ENCODE peak calls at places on chromosomes 16 and 17, in four cellular contexts. One of them, this sample, is unnamed.
A peak's percentile ranks its signal among the peaks of the same experiment; 100 is the strongest.

GRCh38 chr17:1082579-1082978 is 85.7 kb downstream of the TIMM22 start:
- DNase-seq in omental fat pad: no peak
- DNase-seq in CD8-positive, alpha-beta T cell: no peak
- DNase-seq in neural crest cell: no peak
- DNase-seq in this sample: no peak

GRCh38 chr17:28646039-28646754 is 1.2 kb upstream of the BLTP2 start:
- DNase-seq in CD8-positive, alpha-beta T cell: no peak
- DNase-seq in neural crest cell: no peak
- DNase-seq in omental fat pad: no peak
- DNase-seq in this sample: no peak

GRCh38 chr16:47065766-47066688 is 77.7 kb downstream of the NETO2 start:
- DNase-seq in omental fat pad: no peak
- DNase-seq in neural crest cell: no peak
- DNase-seq in CD8-positive, alpha-beta T cell: no peak
- DNase-seq in this sample: no peak

GRCh38 chr16:7025616-7026190 is 306.9 kb upstream of the RBFOX1 start:
- DNase-seq in neural crest cell: peak; percentile 94
- DNase-seq in omental fat pad: peak; percentile 42
- DNase-seq in CD8-positive, alpha-beta T cell: no peak
- DNase-seq in this sample: no peak

GRCh38 chr16:75042423-75043174 is 43.8 kb downstream of the ZNRF1 start:
- DNase-seq in CD8-positive, alpha-beta T cell: no peak
- DNase-seq in neural crest cell: no peak
- DNase-seq in omental fat pad: no peak
- DNase-seq in this sample: no peak

GRCh38 chr16:84155226-84155625 is 10.1 kb downstream of the DNAAF1 start:
- DNase-seq in omental fat pad: no peak
- DNase-seq in CD8-positive, alpha-beta T cell: no peak
- DNase-seq in neural crest cell: no peak
- DNase-seq in this sample: no peak

GRCh38 chr16:85252014-85252413 is 139.7 kb upstream of the CIBAR2 start:
- DNase-seq in omental fat pad: no peak
- DNase-seq in neural crest cell: no peak
- DNase-seq in CD8-positive, alpha-beta T cell: no peak
- DNase-seq in this sample: no peak

GRCh38 chr16:1770328-1771071 is 843 bp downstream of the NME3 start:
- DNase-seq in CD8-positive, alpha-beta T cell: peak; percentile 60
- DNase-seq in neural crest cell: no peak
- DNase-seq in omental fat pad: no peak
- DNase-seq in this sample: peak; percentile 60

GRCh38 chr16:2365397-2365796 is 24.9 kb upstream of the ABCA3 start:
- DNase-seq in CD8-positive, alpha-beta T cell: no peak
- DNase-seq in omental fat pad: no peak
- DNase-seq in neural crest cell: no peak
- DNase-seq in this sample: no peak

GRCh38 chr16:66478733-66479511 is 51.8 kb downstream of the BEAN1 start:
- DNase-seq in omental fat pad: peak; percentile 69
- DNase-seq in neural crest cell: peak; percentile 59
- DNase-seq in CD8-positive, alpha-beta T cell: peak; percentile 76
- DNase-seq in this sample: peak; percentile 63

GRCh38 chr17:75610103-75610984 is 22.7 kb downstream of the MYO15B start:
- DNase-seq in neural crest cell: no peak
- DNase-seq in omental fat pad: no peak
- DNase-seq in CD8-positive, alpha-beta T cell: no peak
- DNase-seq in this sample: no peak

GRCh38 chr17:41784207-41784744 is 2.2 kb downstream of the JUP start:
- DNase-seq in omental fat pad: no peak
- DNase-seq in neural crest cell: no peak
- DNase-seq in CD8-positive, alpha-beta T cell: no peak
- DNase-seq in this sample: no peak

DNA sequence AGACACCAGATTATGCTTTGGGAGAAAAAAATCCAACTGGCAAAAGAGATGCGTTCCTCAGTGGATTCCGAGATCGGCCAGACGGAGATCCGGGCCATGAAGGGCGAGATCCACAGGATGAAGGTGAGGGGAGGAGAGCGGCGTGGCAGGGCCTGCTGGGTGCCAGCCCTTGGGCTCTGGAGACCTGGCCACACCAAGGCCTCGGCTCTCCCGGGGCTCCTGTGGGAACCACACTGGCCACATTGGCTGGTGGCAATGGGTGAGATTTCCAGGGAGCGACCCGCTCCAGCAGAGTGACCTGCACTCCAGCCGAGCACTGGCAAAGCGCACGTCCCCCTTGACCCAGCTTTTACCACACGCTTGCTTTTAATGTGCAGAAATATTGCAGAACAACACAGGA is 11.6 kb upstream of the GAA start:
- DNase-seq in omental fat pad: no peak
- DNase-seq in neural crest cell: no peak
- DNase-seq in CD8-positive, alpha-beta T cell: no peak
- DNase-seq in this sample: no peak
- TF ChIP-seq CTCF in omental fat pad: no peak
- TF ChIP-seq CTCF in neural crest cell: no peak
- TF ChIP-seq CTCF in CD8-positive, alpha-beta T cell: no peak
- TF ChIP-seq CTCF in this sample: no peak

GRCh38 chr16:30658731-30659506 is 688 bp downstream of the FBRS start:
- DNase-seq in CD8-positive, alpha-beta T cell: no peak
- DNase-seq in omental fat pad: peak; percentile 82
- DNase-seq in neural crest cell: no peak
- DNase-seq in this sample: peak; percentile 76
- TF ChIP-seq CTCF in CD8-positive, alpha-beta T cell: peak; percentile 18
- TF ChIP-seq CTCF in omental fat pad: no peak
- TF ChIP-seq CTCF in neural crest cell: no peak
- TF ChIP-seq CTCF in this sample: no peak

GRCh38 chr16:68284847-68285246 is 20.5 kb downstream of the SLC7A6 start:
- DNase-seq in omental fat pad: no peak
- DNase-seq in neural crest cell: no peak
- DNase-seq in CD8-positive, alpha-beta T cell: no peak
- DNase-seq in this sample: peak; percentile 42
- TF ChIP-seq CTCF in omental fat pad: no peak
- TF ChIP-seq CTCF in neural crest cell: no peak
- TF ChIP-seq CTCF in CD8-positive, alpha-beta T cell: no peak
- TF ChIP-seq CTCF in this sample: no peak

DNA sequence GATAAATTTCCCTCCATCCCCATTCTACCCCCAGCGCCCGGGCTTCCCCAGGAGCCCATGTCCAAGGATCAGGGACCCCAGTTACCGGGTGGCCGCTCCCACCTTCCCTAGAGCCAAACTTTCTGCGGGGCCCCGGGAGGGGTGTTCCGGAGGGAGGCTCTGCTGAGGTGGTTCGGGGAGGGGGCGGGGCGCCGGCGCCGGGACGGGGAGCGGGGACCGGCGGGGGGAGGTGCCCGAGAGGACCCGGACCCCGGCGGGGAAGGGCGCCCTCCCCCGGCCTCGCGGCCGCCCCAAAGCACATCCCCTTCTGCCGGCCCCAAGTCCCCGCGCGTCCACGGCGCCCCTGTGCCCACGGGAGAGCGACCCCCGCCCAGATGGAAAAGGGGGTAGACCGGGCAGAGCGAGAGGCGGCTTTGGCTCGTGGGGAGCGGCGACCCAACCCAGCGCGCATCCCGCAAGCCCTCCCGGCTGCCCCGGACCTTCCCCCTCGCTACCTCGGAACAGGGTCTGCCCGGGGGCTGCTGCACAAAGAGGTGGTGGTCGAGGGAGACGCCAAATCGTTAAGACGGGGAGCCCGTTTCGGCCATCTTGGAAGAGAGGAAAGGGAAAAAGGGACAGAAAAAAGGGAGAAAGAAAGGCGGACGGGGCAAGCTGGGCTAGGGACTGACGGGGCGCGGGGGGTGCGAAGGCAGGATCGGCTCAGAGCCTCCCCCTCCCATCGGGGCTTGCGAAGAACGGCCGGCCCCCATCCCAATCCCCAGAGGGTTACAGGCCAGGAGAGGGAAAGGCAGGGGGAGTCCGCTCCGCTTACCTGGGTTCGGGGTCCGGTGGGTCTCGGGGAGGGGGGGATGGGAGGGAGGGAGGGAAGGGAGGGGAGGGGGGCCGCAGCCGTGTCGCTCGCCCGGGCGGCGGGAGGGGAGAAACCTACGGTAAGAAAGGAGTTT is 479 bp downstream of the PCGF2 start:
- DNase-seq in neural crest cell: peak; percentile 40
- DNase-seq in CD8-positive, alpha-beta T cell: no peak
- DNase-seq in omental fat pad: no peak
- DNase-seq in this sample: no peak
- TF ChIP-seq CTCF in neural crest cell: peak; percentile 31
- TF ChIP-seq CTCF in CD8-positive, alpha-beta T cell: no peak
- TF ChIP-seq CTCF in omental fat pad: no peak
- TF ChIP-seq CTCF in this sample: no peak